ENCODE peak calls at places on chromosomes 2 and 18, in seven cellular contexts. P is bronchial epithelial cell, U is epithelial cell of esophagus, E is psoas muscle, S is tibial nerve, L is adrenal gland, W is left ventricle myocardium inferior. O is an unnamed sample.
A peak's percentile ranks its signal among the peaks of the same experiment; 100 is the strongest.

GRCh38 chr2:17442334-17442733 is 75.9 kb downstream of the RAD51AP2 start:
- DNase-seq in P (peak; percentile 75), U (peak; percentile 84), E (no peak), S (no peak), L (no peak), W (no peak), O (no peak)

GRCh38 chr2:177724398-177725287 is 332.1 kb downstream of the AGPS start:
- DNase-seq in P (peak; percentile 39), U (peak; percentile 47), E (peak; percentile 54), S (peak; percentile 55), L (peak; percentile 75), W (peak; percentile 32), O (peak; percentile 57)

GRCh38 chr2:9071032-9071431 is 67.5 kb upstream of the MBOAT2 start:
- DNase-seq in P (peak; percentile 100), U (peak; percentile 100), E (no peak), S (no peak), L (no peak), W (no peak), O (peak; percentile 18)

GRCh38 chr2:181430406-181431199 is 26.6 kb upstream of the ITGA4 start:
- DNase-seq in P (peak; percentile 3), U (peak; percentile 7), E (no peak), S (no peak), L (no peak), W (no peak), O (peak; percentile 50)

GRCh38 chr2:97699765-97700444 is 13.5 kb upstream of the ZAP70 start:
- DNase-seq in P (peak; percentile 48), U (peak; percentile 67), E (no peak), S (peak; percentile 73), L (peak; percentile 77), W (peak; percentile 46), O (peak; percentile 65)

GRCh38 chr2:71662665-71663394 is 209.5 kb downstream of the DYSF start:
- DNase-seq in P (no peak), U (no peak), E (no peak), S (no peak), L (no peak), W (no peak), O (no peak)

GRCh38 chr2:231260442-231260841 is 62.0 kb downstream of the ARMC9 start:
- DNase-seq in P (no peak), U (no peak), E (no peak), S (no peak), L (peak; percentile 68), W (no peak), O (no peak)

GRCh38 chr2:186456941-186457340 is 29.1 kb upstream of the ZC3H15 start:
- DNase-seq in P (peak; percentile 4), U (peak; percentile 58), E (no peak), S (no peak), L (no peak), W (no peak), O (no peak)

GRCh38 chr18:32072321-32072720 is 19.4 kb upstream of the RNF138 start:
- DNase-seq in P (peak; percentile 28), U (peak; percentile 30), E (no peak), S (no peak), L (no peak), W (no peak), O (peak; percentile 46)

DNA sequence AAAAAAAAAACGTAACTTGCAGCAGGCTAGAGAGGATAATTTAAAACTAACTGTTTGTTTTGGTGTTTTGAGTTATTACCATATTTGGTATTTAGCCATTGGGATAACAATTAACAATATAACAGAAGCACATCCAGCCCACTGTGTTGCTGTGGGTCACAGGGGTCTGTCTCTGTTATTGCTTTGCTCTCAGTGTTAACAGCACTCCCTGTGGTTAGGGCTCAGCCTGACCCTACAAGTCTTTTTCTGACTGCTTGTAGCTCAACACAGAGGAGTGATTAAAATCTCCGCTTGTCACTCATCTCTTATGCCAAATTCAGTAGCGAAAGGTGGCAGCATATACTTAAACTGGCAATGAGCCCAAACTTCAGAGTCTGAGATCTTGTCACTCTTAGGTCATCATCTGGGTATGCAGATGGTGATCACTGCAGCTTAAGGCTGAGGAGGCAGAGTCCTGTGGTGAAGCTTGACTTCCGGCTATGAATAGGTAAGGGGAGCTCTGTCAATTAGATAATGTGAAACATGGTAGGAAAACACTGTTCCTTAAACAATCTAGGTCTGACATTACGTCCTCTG is 63.4 kb upstream of the CSRNP3 start:
- DNase-seq in P (peak; percentile 43), U (peak; percentile 68), E (no peak), S (no peak), L (no peak), W (no peak), O (no peak)
- TF ChIP-seq CTCF in P (no peak), U (no peak), E (no peak), S (no peak), L (no peak), W (no peak), O (no peak)

GRCh38 chr2:11396690-11396985 is 52.2 kb upstream of the ROCK2 start:
- DNase-seq in P (no peak), U (no peak), E (no peak), S (no peak), L (no peak), W (no peak), O (no peak)

GRCh38 chr2:11397513-11397912 is 53.1 kb upstream of the ROCK2 start:
- DNase-seq in P (peak; percentile 27), U (peak; percentile 57), E (no peak), S (no peak), L (no peak), W (no peak), O (no peak)

GRCh38 chr2:11397046-11397445 is 52.6 kb upstream of the ROCK2 start:
- DNase-seq in P (no peak), U (no peak), E (no peak), S (no peak), L (peak; percentile 68), W (peak; percentile 45), O (no peak)

GRCh38 chr2:11398710-11399109 is 54.3 kb upstream of the ROCK2 start:
- DNase-seq in P (no peak), U (no peak), E (peak; percentile 70), S (no peak), L (no peak), W (peak; percentile 64), O (no peak)

GRCh38 chr2:11399113-11399762 is 54.8 kb upstream of the ROCK2 start:
- DNase-seq in P (no peak), U (no peak), E (no peak), S (no peak), L (no peak), W (no peak), O (no peak)
- H3K4me3 ChIP-seq in P (no peak overlapping the region), U (no peak overlapping the region), E (no peak overlapping the region), S (no peak overlapping the region), L (no peak overlapping the region), W (no peak overlapping the region), O (no peak overlapping the region)

GRCh38 chr18:36424741-36425142 is 127.2 kb downstream of the FHOD3 start:
- DNase-seq in P (no peak), U (peak; percentile 48), E (no peak), S (no peak), L (no peak), W (no peak), O (peak; percentile 28)
- TF ChIP-seq CTCF in P (no peak), U (no peak), E (no peak), S (no peak), L (no peak), W (no peak), O (no peak)

DNA sequence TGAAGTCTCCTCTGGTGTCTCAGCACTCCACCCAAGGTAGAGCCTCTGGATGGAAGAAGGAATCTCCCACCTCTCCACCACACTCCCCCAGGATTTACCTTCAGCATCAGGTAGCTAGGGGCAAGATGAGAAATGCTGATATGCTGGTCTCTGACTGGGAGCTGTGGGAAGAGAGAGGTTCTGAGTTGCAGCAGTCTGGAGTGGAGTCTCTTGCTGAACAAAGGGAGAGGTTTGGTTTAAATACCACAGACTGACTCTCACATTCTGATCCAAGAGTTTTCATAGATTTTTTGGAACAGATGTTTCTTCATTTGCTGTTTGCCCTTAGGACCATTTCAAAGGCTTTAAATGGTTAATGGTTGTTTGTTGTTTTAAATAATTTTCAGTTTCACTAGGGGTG is 1.1 kb upstream of the CFLAR start:
- DNase-seq in P (no peak), U (no peak), E (no peak), S (no peak), L (peak; percentile 33), W (no peak), O (no peak)
- H3K4me3 ChIP-seq in P (no peak overlapping the region), U (no peak overlapping the region), E (peak overlapping the region; percentile 100), S (peak overlapping the region; percentile 95), L (no peak overlapping the region), W (peak overlapping the region; percentile 88), O (peak overlapping the region; percentile 88)

GRCh38 chr2:189118386-189118785 is 61.2 kb downstream of the COL5A2 start:
- DNase-seq in P (no peak), U (no peak), E (no peak), S (no peak), L (no peak), W (no peak), O (no peak)

GRCh38 chr2:189116984-189117383 is 62.6 kb downstream of the COL5A2 start:
- DNase-seq in P (no peak), U (no peak), E (no peak), S (no peak), L (no peak), W (no peak), O (no peak)

GRCh38 chr2:189116059-189116458 is 63.5 kb downstream of the COL5A2 start:
- DNase-seq in P (no peak), U (no peak), E (no peak), S (no peak), L (no peak), W (no peak), O (no peak)

GRCh38 chr2:189113963-189114362 is 65.6 kb downstream of the COL5A2 start:
- DNase-seq in P (no peak), U (no peak), E (no peak), S (no peak), L (no peak), W (no peak), O (no peak)

DNA sequence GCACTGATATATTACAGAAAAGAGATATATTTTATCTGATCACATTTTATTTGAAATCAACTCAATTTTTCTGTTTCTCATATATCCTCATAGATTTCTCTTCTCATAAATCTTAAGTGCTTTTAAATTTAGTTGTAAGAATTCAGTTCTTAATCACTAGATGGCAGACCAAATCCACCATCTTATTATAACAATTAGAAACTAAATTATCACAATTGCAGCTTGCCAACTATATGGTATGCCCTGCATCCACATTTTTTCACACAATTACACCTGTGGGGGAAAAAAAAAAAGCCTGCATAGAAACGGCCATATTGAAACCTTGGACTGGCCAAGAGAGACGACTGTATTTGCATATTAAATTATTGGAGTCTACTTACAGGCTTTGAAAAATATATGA is 64.4 kb downstream of the COL5A2 start:
- DNase-seq in P (peak; percentile 28), U (peak; percentile 34), E (no peak), S (no peak), L (no peak), W (no peak), O (no peak)
- TF ChIP-seq CTCF in P (no peak), U (peak; percentile 15), E (peak; percentile 15), S (peak; percentile 27), L (peak; percentile 27), W (peak; percentile 39), O (no peak)